ENCODE peak calls at places on chromosomes 12 and 14, in eight cellular contexts. One of them, this sample, is unnamed.
A peak's percentile ranks its signal among the peaks of the same experiment; 100 is the strongest.

GRCh38 chr14:32329146-32329545 is at the start of gene AKAP6:
- ATAC-seq in memory B cell: no peak
- ATAC-seq in heart right ventricle: no peak
- ATAC-seq in PC-3: no peak
- ATAC-seq in activated naive CD8-positive, alpha-beta T cell treated with anti-CD3 and anti-CD28 coated beads, Interleukin-2, amount 50 U/mL, for 24 hours: no peak
- ATAC-seq in Right ventricle myocardium superior: no peak
- ATAC-seq in activated CD8-positive, alpha-beta memory T cell treated with anti-CD3 and anti-CD28 coated beads, Interleukin-2, amount 10 ng/mL, durations not matched to agents 7 days and 5 days: no peak
- ATAC-seq in aorta: no peak
- ATAC-seq in this sample: no peak

GRCh38 chr12:72889791-72890190 is 617.6 kb downstream of the TRHDE start:
- ATAC-seq in Right ventricle myocardium superior: no peak
- ATAC-seq in activated naive CD8-positive, alpha-beta T cell treated with anti-CD3 and anti-CD28 coated beads, Interleukin-2, amount 50 U/mL, for 24 hours: no peak
- ATAC-seq in PC-3: no peak
- ATAC-seq in memory B cell: no peak
- ATAC-seq in heart right ventricle: no peak
- ATAC-seq in activated CD8-positive, alpha-beta memory T cell treated with anti-CD3 and anti-CD28 coated beads, Interleukin-2, amount 10 ng/mL, durations not matched to agents 7 days and 5 days: no peak
- ATAC-seq in aorta: no peak
- ATAC-seq in this sample: no peak

GRCh38 chr14:63928744-63929174 is 76.0 kb downstream of the SYNE2 start:
- ATAC-seq in activated naive CD8-positive, alpha-beta T cell treated with anti-CD3 and anti-CD28 coated beads, Interleukin-2, amount 50 U/mL, for 24 hours: no peak
- ATAC-seq in activated CD8-positive, alpha-beta memory T cell treated with anti-CD3 and anti-CD28 coated beads, Interleukin-2, amount 10 ng/mL, durations not matched to agents 7 days and 5 days: no peak
- ATAC-seq in Right ventricle myocardium superior: peak; percentile 15
- ATAC-seq in PC-3: no peak
- ATAC-seq in aorta: no peak
- ATAC-seq in heart right ventricle: no peak
- ATAC-seq in memory B cell: no peak
- ATAC-seq in this sample: no peak

GRCh38 chr14:34911209-34912150 is 36.3 kb upstream of the BAZ1A start:
- ATAC-seq in memory B cell: no peak
- ATAC-seq in PC-3: peak; percentile 80
- ATAC-seq in aorta: no peak
- ATAC-seq in heart right ventricle: no peak
- ATAC-seq in Right ventricle myocardium superior: no peak
- ATAC-seq in activated CD8-positive, alpha-beta memory T cell treated with anti-CD3 and anti-CD28 coated beads, Interleukin-2, amount 10 ng/mL, durations not matched to agents 7 days and 5 days: no peak
- ATAC-seq in activated naive CD8-positive, alpha-beta T cell treated with anti-CD3 and anti-CD28 coated beads, Interleukin-2, amount 50 U/mL, for 24 hours: no peak
- ATAC-seq in this sample: no peak

GRCh38 chr14:71398450-71398849 is 491.2 kb downstream of the PCNX1 start:
- ATAC-seq in activated naive CD8-positive, alpha-beta T cell treated with anti-CD3 and anti-CD28 coated beads, Interleukin-2, amount 50 U/mL, for 24 hours: no peak
- ATAC-seq in activated CD8-positive, alpha-beta memory T cell treated with anti-CD3 and anti-CD28 coated beads, Interleukin-2, amount 10 ng/mL, durations not matched to agents 7 days and 5 days: no peak
- ATAC-seq in PC-3: no peak
- ATAC-seq in heart right ventricle: no peak
- ATAC-seq in memory B cell: peak; percentile 4
- ATAC-seq in aorta: no peak
- ATAC-seq in Right ventricle myocardium superior: no peak
- ATAC-seq in this sample: no peak

GRCh38 chr12:120079352-120080042 is 37.1 kb downstream of the RAB35 start:
- ATAC-seq in PC-3: peak; percentile 91
- ATAC-seq in memory B cell: no peak
- ATAC-seq in heart right ventricle: peak; percentile 49
- ATAC-seq in Right ventricle myocardium superior: no peak
- ATAC-seq in aorta: no peak
- ATAC-seq in activated naive CD8-positive, alpha-beta T cell treated with anti-CD3 and anti-CD28 coated beads, Interleukin-2, amount 50 U/mL, for 24 hours: no peak
- ATAC-seq in activated CD8-positive, alpha-beta memory T cell treated with anti-CD3 and anti-CD28 coated beads, Interleukin-2, amount 10 ng/mL, durations not matched to agents 7 days and 5 days: no peak
- ATAC-seq in this sample: no peak

GRCh38 chr12:56687225-56688128 is 607 bp downstream of the PTGES3 start:
- ATAC-seq in heart right ventricle: peak; percentile 68
- ATAC-seq in PC-3: peak; percentile 25
- ATAC-seq in Right ventricle myocardium superior: peak; percentile 56
- ATAC-seq in aorta: peak; percentile 80
- ATAC-seq in memory B cell: peak; percentile 43
- ATAC-seq in activated CD8-positive, alpha-beta memory T cell treated with anti-CD3 and anti-CD28 coated beads, Interleukin-2, amount 10 ng/mL, durations not matched to agents 7 days and 5 days: peak; percentile 46
- ATAC-seq in activated naive CD8-positive, alpha-beta T cell treated with anti-CD3 and anti-CD28 coated beads, Interleukin-2, amount 50 U/mL, for 24 hours: no peak
- ATAC-seq in this sample: no peak

GRCh38 chr12:457676-458075 is 2.1 kb upstream of the B4GALNT3 start:
- ATAC-seq in activated CD8-positive, alpha-beta memory T cell treated with anti-CD3 and anti-CD28 coated beads, Interleukin-2, amount 10 ng/mL, durations not matched to agents 7 days and 5 days: no peak
- ATAC-seq in heart right ventricle: no peak
- ATAC-seq in activated naive CD8-positive, alpha-beta T cell treated with anti-CD3 and anti-CD28 coated beads, Interleukin-2, amount 50 U/mL, for 24 hours: peak; percentile 26
- ATAC-seq in PC-3: peak; percentile 48
- ATAC-seq in Right ventricle myocardium superior: no peak
- ATAC-seq in aorta: no peak
- ATAC-seq in memory B cell: no peak
- ATAC-seq in this sample: no peak

GRCh38 chr12:45687081-45688015 is 42.2 kb upstream of the ARID2 start:
- ATAC-seq in activated naive CD8-positive, alpha-beta T cell treated with anti-CD3 and anti-CD28 coated beads, Interleukin-2, amount 50 U/mL, for 24 hours: peak; percentile 66
- ATAC-seq in memory B cell: no peak
- ATAC-seq in PC-3: no peak
- ATAC-seq in aorta: no peak
- ATAC-seq in Right ventricle myocardium superior: no peak
- ATAC-seq in heart right ventricle: no peak
- ATAC-seq in activated CD8-positive, alpha-beta memory T cell treated with anti-CD3 and anti-CD28 coated beads, Interleukin-2, amount 10 ng/mL, durations not matched to agents 7 days and 5 days: no peak
- ATAC-seq in this sample: no peak

This sample was measured in gastroesophageal sphincter.